ENCODE peak calls at places on chromosomes 1 and 21, in four cellular contexts. N is stomach, E is lung, P is Peyer's patch. W is an unnamed sample.

GRCh38 chr1:227742738-227743715 is 7.8 kb downstream of the SNAP47 start:
- DNase-seq in N (no peak), E (no peak), P (peak; percentile 28), W (no peak)

GRCh38 chr1:21100496-21100895 is 76.2 kb downstream of the EIF4G3 start:
- DNase-seq in N (no peak), E (no peak), P (no peak), W (no peak)

GRCh38 chr1:40861227-40862003 is 748 bp downstream of the CITED4 start:
- DNase-seq in N (peak; percentile 48), E (no peak), P (peak; percentile 54), W (peak; percentile 22)

GRCh38 chr1:161773791-161774190 is 7.7 kb downstream of the ATF6 start:
- DNase-seq in N (no peak), E (no peak), P (no peak), W (no peak)

GRCh38 chr21:38938343-38938742 is 132.6 kb downstream of the ETS2 start:
- DNase-seq in N (no peak), E (no peak), P (peak; percentile 45), W (peak; percentile 42)

GRCh38 chr21:42850866-42851391 is 28.4 kb downstream of the WDR4 start:
- DNase-seq in N (peak; percentile 34), E (no peak), P (peak; percentile 60), W (peak; percentile 39)

GRCh38 chr1:220901906-220902305 is 22.7 kb downstream of the HLX start:
- DNase-seq in N (no peak), E (no peak), P (no peak), W (no peak)

GRCh38 chr21:38999148-38999547 is 184.1 kb downstream of the PSMG1 start:
- DNase-seq in N (no peak), E (no peak), P (no peak), W (no peak)

GRCh38 chr1:204383163-204383904 is 23.6 kb upstream of the PLEKHA6 start:
- DNase-seq in N (no peak), E (no peak), P (no peak), W (no peak)

GRCh38 chr1:61504840-61505239 is 220.1 kb downstream of the TM2D1 start:
- DNase-seq in N (no peak), E (no peak), P (no peak), W (no peak)

GRCh38 chr1:94721240-94721639 is 98.9 kb upstream of the SLC44A3 start:
- DNase-seq in N (no peak), E (no peak), P (no peak), W (no peak)

GRCh38 chr1:164518692-164519332 is 40.2 kb upstream of the PBX1 start:
- DNase-seq in N (no peak), E (no peak), P (no peak), W (no peak)

GRCh38 chr1:154750681-154751665 is 119.1 kb downstream of the KCNN3 start:
- DNase-seq in N (no peak), E (no peak), P (no peak), W (no peak)

GRCh38 chr21:23016617-23017016 is 2018.4 kb downstream of the NCAM2 start:
- DNase-seq in N (no peak), E (no peak), P (no peak), W (no peak)

GRCh38 chr1:87176514-87176913 is 152.2 kb upstream of the LMO4 start:
- DNase-seq in N (no peak), E (no peak), P (no peak), W (no peak)

GRCh38 chr21:40845621-40846020 is 1.3 kb downstream of the DSCAM start:
- DNase-seq in N (no peak), E (no peak), P (no peak), W (no peak)

GRCh38 chr21:41139275-41139674 is 28.7 kb upstream of the BACE2 start:
- DNase-seq in N (no peak), E (no peak), P (no peak), W (no peak)

GRCh38 chr1:170881268-170882265 is 53.8 kb upstream of the MROH9 start:
- DNase-seq in N (no peak), E (no peak), P (no peak), W (no peak)

GRCh38 chr1:219794085-219794743 is 134.1 kb downstream of the SLC30A10 start:
- DNase-seq in N (no peak), E (no peak), P (no peak), W (no peak)

GRCh38 chr1:225996946-225997545 is 2.1 kb downstream of the SDE2 start:
- DNase-seq in N (no peak), E (no peak), P (no peak), W (no peak)

GRCh38 chr1:70895531-70895930 is 152.1 kb downstream of the PTGER3 start:
- DNase-seq in N (no peak), E (no peak), P (no peak), W (no peak)
- H3K27ac ChIP-seq in N (no peak overlapping the region), E (no peak overlapping the region), P (no peak overlapping the region), W (no peak overlapping the region)

DNA sequence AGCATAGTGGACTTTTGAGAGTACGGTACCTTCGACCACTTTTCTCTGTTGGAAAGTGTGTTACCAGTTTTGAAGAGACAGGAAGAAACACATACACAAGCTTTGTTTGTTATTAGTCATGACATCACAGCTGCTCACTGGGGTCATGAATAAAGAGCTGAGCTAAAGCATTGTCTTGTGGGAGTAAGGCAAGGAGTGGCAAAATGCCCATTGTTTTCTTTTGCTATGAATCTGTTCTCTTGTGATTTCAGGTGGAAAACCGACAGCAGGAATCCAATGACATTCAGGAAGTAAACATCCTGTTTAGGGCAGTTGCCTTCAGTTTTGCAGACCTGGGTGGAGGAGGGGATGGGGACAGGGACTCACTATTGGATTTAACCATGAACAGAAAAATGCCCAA is 66.2 kb downstream of the RGL1 start:
- DNase-seq in N (no peak), E (no peak), P (no peak), W (no peak)
- H3K4me1 ChIP-seq in N (peaks cover 35% of the 10 kb centered on the region), E (peaks cover 32% of the 10 kb centered on the region), P (no peaks in the 10 kb centered on the region), W (no peaks in the 10 kb centered on the region)

DNA sequence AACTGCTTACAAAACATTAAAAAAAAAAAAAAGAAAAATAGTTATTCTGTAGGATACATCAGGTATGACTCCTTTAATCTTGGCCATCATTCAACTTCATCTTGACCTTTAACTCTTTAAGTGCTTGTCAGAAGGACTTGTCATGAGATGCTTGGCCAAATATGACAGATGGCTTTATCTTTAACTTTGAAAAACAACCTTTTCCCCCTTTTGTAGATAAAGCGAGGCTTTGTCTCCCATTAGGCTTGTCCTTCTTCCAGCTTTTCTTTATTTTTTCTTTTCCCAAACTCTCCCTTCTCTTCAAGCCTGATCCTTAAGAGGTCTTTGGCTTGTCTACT is 2.3 kb downstream of the SRSF10 start:
- DNase-seq in N (no peak), E (no peak), P (no peak), W (no peak)
- H3K27ac ChIP-seq in N (no peak overlapping the region), E (peak overlapping the region; percentile 5), P (no peak overlapping the region), W (peak overlapping the region; percentile 98)

GRCh38 chr21:36703626-36704280 is 4.8 kb downstream of the SIM2 start:
- DNase-seq in N (no peak), E (no peak), P (peak; percentile 19), W (no peak)
- H3K4me1 ChIP-seq in N (peaks cover 83% of the 10 kb centered on the region), E (peaks cover 2% of the 10 kb centered on the region), P (no peaks in the 10 kb centered on the region), W (peaks cover 30% of the 10 kb centered on the region)

GRCh38 chr1:19354531-19354981 is 42.4 kb downstream of the SLC66A1 start:
- DNase-seq in N (no peak), E (no peak), P (no peak), W (no peak)
- H3K27ac ChIP-seq in N (peak overlapping the region; percentile 15), E (no peak overlapping the region), P (no peak overlapping the region), W (no peak overlapping the region)

GRCh38 chr1:218361298-218362065 is 16.3 kb downstream of the TGFB2 start:
- DNase-seq in N (no peak), E (no peak), P (no peak), W (no peak)
- H3K4me1 ChIP-seq in N (peaks cover 33% of the 10 kb centered on the region), E (peaks cover 3% of the 10 kb centered on the region), P (no peaks in the 10 kb centered on the region), W (no peaks in the 10 kb centered on the region)

GRCh38 chr1:30845891-30846290 is 62.7 kb downstream of the SDC3 start:
- DNase-seq in N (no peak), E (no peak), P (no peak), W (no peak)

GRCh38 chr1:30847358-30847972 is 61.1 kb downstream of the SDC3 start:
- DNase-seq in N (peak; percentile 74), E (peak; percentile 63), P (peak; percentile 79), W (no peak)

GRCh38 chr1:30850607-30851006 is 58.0 kb downstream of the SDC3 start:
- DNase-seq in N (no peak), E (no peak), P (no peak), W (no peak)

GRCh38 chr1:30846587-30846986 is 62.0 kb downstream of the SDC3 start:
- DNase-seq in N (no peak), E (no peak), P (no peak), W (no peak)

GRCh38 chr1:30848130-30848529 is 60.4 kb downstream of the SDC3 start:
- DNase-seq in N (no peak), E (no peak), P (no peak), W (no peak)
- H3K27ac ChIP-seq in N (peak overlapping the region; percentile 56), E (peak overlapping the region; percentile 79), P (peak overlapping the region; percentile 2), W (no peak overlapping the region)

W was measured in naive thymus-derived CD4-positive, alpha-beta T cell.